ENCODE peak calls at places on chromosomes 7 and 10, in six cellular contexts. W is Peyer's patch, Q is Calu3, A is uterus, O is BJ, S is nephron progenitor cell. L is an unnamed sample.

GRCh38 chr7:155066417-155066950 is 3.6 kb upstream of the HTR5A start:
- DNase-seq in W (no peak), Q (no peak), A (peak), O (peak), S (no peak), L (peak)

GRCh38 chr7:103637080-103637479 is 191.1 kb upstream of the SLC26A5 start:
- DNase-seq in W (no peak), Q (no peak), A (no peak), O (peak), S (no peak), L (no peak)

GRCh38 chr10:95457319-95457886 is 103.8 kb downstream of the SORBS1 start:
- DNase-seq in W (no peak), Q (no peak), A (no peak), O (no peak), S (no peak), L (no peak)

GRCh38 chr10:34236927-34237326 is 578.2 kb downstream of the PARD3 start:
- DNase-seq in W (no peak), Q (no peak), A (no peak), O (no peak), S (no peak), L (no peak)

GRCh38 chr10:33735463-33735862 is 401.0 kb upstream of the NRP1 start:
- DNase-seq in W (no peak), Q (no peak), A (no peak), O (peak), S (no peak), L (no peak)

GRCh38 chr10:52533986-52534385 is 219.9 kb downstream of the DKK1 start:
- DNase-seq in W (no peak), Q (no peak), A (no peak), O (no peak), S (no peak), L (no peak)

GRCh38 chr10:76459016-76459415 is 1027.6 kb downstream of the LRMDA start:
- DNase-seq in W (no peak), Q (no peak), A (peak), O (no peak), S (no peak), L (no peak)

GRCh38 chr7:70042533-70042932 is 444.3 kb downstream of the AUTS2 start:
- DNase-seq in W (no peak), Q (no peak), A (no peak), O (no peak), S (no peak), L (no peak)

GRCh38 chr7:132076301-132077049 is 499.8 kb downstream of the PLXNA4 start:
- DNase-seq in W (no peak), Q (no peak), A (no peak), O (no peak), S (no peak), L (no peak)

GRCh38 chr7:155917836-155918385 is 105.6 kb upstream of the SHH start:
- DNase-seq in W (no peak), Q (no peak), A (no peak), O (no peak), S (no peak), L (no peak)

GRCh38 chr7:79506481-79506880 is 53.0 kb upstream of the MAGI2 start:
- DNase-seq in W (no peak), Q (no peak), A (no peak), O (no peak), S (peak), L (no peak)

GRCh38 chr7:27431465-27431864 is 188.9 kb downstream of the EVX1 start:
- DNase-seq in W (no peak), Q (no peak), A (no peak), O (no peak), S (no peak), L (no peak)

GRCh38 chr7:68754414-68754813 is 843.9 kb upstream of the AUTS2 start:
- DNase-seq in W (no peak), Q (no peak), A (no peak), O (no peak), S (no peak), L (no peak)
- TF ChIP-seq CTCF in W (no peak), Q (no peak), A (no peak), O (no peak), S (no peak), L (no peak)

GRCh38 chr10:79066460-79067240 is 2.1 kb upstream of the ZMIZ1 start:
- DNase-seq in W (no peak), Q (peak), A (no peak), O (no peak), S (no peak), L (peak)

GRCh38 chr10:79069325-79070090 is 742 bp downstream of the ZMIZ1 start:
- DNase-seq in W (peak), Q (peak), A (no peak), O (no peak), S (peak), L (peak)

GRCh38 chr10:79070091-79070610 is 1.4 kb downstream of the ZMIZ1 start:
- DNase-seq in W (peak), Q (peak), A (no peak), O (no peak), S (peak), L (peak)

GRCh38 chr10:79067241-79068202 is 1.2 kb upstream of the ZMIZ1 start:
- DNase-seq in W (peak), Q (peak), A (peak), O (no peak), S (peak), L (peak)

GRCh38 chr10:79068562-79069324 is at the start of gene ZMIZ1:
- DNase-seq in W (peak), Q (peak), A (peak), O (peak), S (peak), L (peak)
- TF ChIP-seq CTCF in W (peak), Q (peak), A (no peak), O (peak), S (no peak), L (no peak)

GRCh38 chr10:79070611-79071534 is 2.1 kb downstream of the ZMIZ1 start:
- DNase-seq in W (peak), Q (peak), A (peak), O (no peak), S (peak), L (peak)

GRCh38 chr10:79065853-79066252 is 2.9 kb upstream of the ZMIZ1 start:
- DNase-seq in W (no peak), Q (no peak), A (no peak), O (no peak), S (no peak), L (no peak)

GRCh38 chr10:79065091-79065551 is 3.6 kb upstream of the ZMIZ1 start:
- DNase-seq in W (peak), Q (no peak), A (no peak), O (no peak), S (no peak), L (no peak)

GRCh38 chr10:79071535-79071923 is 2.8 kb downstream of the ZMIZ1 start:
- DNase-seq in W (no peak), Q (no peak), A (no peak), O (no peak), S (no peak), L (no peak)

GRCh38 chr10:79068203-79068561 is 584 bp upstream of the ZMIZ1 start:
- DNase-seq in W (peak), Q (peak), A (no peak), O (no peak), S (no peak), L (peak)
- TF ChIP-seq CTCF in W (no peak), Q (peak), A (no peak), O (peak), S (no peak), L (no peak)

GRCh38 chr7:41207141-41207540 is 495.7 kb downstream of the INHBA start:
- DNase-seq in W (no peak), Q (no peak), A (no peak), O (no peak), S (no peak), L (no peak)
- TF ChIP-seq CTCF in W (no peak), Q (no peak), A (no peak), O (no peak), S (no peak), L (no peak)

DNA sequence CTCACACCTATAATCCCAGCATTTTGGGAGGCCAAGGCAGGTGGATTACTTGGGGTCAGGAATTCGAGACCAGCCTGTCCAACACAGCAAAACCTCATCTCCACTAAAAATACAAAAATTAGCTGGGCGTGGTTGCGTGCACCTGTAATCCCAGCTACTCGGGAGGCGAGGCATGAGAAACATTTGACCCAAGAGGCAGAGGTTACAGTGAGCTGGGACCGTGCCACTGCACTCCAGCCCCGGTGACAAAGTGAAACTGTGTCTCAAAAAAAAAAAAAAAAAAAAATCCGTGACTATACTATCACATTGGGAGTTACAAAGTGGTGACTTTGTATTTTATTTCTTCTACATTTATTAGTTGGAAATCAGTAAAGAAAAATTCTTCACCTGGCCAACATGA is 101.2 kb downstream of the EPC1 start:
- DNase-seq in W (no peak), Q (no peak), A (no peak), O (no peak), S (no peak), L (no peak)
- TF ChIP-seq CTCF in W (no peak), Q (no peak), A (no peak), O (no peak), S (no peak), L (no peak)

GRCh38 chr7:151008511-151009323 is 15.6 kb downstream of the ATG9B start:
- DNase-seq in W (peak), Q (peak), A (peak), O (no peak), S (peak), L (peak)
- TF ChIP-seq CTCF in W (peak), Q (peak), A (peak), O (peak), S (peak), L (peak)

DNA sequence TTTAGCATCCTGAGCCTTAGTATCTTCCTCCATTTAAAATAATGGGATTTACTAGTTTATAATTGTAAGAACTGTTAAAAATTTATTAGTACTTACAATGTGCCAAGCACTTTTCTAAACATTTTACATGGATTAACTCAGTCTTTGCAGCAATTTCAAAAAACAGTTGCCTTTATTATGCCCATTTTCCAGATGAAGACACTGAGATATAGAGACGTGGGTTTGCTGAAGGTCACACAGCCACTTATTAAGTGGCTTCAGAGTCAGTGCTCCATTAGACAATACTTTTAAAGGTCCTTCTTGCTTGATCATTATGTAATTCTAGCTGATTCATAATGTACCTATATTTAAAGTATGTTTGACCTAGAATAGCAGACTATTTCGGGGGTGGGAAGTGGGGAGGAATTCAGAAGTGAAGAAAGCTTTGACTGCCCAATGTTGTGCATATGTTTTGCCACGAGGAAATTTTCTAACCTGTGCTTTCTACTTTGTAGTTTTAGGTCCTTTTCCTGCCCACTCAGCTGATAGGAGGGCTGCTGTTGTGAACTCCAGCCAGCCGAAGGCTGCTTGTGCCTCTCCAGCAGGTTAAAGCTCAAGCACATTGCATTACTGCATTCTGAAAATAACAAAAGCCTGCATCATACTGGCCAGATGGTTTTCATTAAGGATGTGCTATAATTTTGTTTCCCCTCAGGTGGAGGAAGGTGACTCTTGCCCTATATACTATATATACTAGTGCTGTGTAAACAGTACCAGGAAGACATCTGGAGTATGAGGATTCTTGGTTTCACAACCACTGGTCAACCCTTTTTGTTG is 4.3 kb downstream of the PLEKHA8 start:
- DNase-seq in W (no peak), Q (no peak), A (no peak), O (no peak), S (no peak), L (no peak)
- TF ChIP-seq CTCF in W (no peak), Q (no peak), A (no peak), O (no peak), S (no peak), L (no peak)

DNA sequence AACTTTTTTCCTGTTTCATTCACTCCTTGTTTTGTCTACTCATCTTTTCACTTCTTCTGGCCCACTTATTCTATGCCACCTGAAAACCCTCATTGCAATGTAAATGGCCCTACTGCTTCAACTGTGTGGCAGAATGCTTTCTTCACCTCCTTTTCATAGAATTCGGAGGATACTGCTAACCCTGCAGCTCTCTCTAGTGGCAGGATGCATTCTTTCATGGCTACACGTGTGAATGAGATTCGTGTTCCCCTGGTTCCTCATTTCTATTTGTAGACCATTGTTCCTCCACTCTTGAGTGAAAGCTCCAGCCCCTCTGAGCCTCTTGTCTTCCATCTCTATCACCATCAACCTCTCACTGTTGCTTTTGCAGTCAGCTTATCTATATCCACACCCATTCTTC is 20.9 kb upstream of the CYP26C1 start:
- DNase-seq in W (no peak), Q (no peak), A (no peak), O (no peak), S (no peak), L (no peak)
- TF ChIP-seq CTCF in W (peak), Q (no peak), A (no peak), O (peak), S (no peak), L (no peak)

GRCh38 chr7:2241580-2242540 is at the start of the genes MRM2 and NUDT1:
- DNase-seq in W (peak), Q (peak), A (peak), O (no peak), S (peak), L (peak)
- TF ChIP-seq CTCF in W (no peak), Q (no peak), A (no peak), O (no peak), S (no peak), L (no peak)

L was measured in endothelial cell.